ENCODE peak calls at places on chromosomes 6 and 20, in ten cellular contexts. S is Panc1, I is GM23338, W is left lung, V is pancreas, Y is RWPE2, T is heart right ventricle, U is body of pancreas, M is heart left ventricle, J is right lobe of liver. G is an unnamed sample.

GRCh38 chr20:24673678-24674570 is 204.5 kb downstream of the SYNDIG1 start:
- ATAC-seq in U (no peak), M (no peak), W (no peak), S (peak; percentile 50), Y (peak; percentile 56), V (no peak), J (no peak), I (no peak), T (no peak), G (no peak)

GRCh38 chr6:52566853-52567279 is 10.0 kb downstream of the TRAM2 start:
- ATAC-seq in S (no peak), U (peak; percentile 54), I (no peak), J (peak; percentile 86), W (no peak), T (peak; percentile 80), V (peak; percentile 31), M (peak; percentile 71), Y (peak; percentile 89), G (peak; percentile 79)

GRCh38 chr6:130434174-130434873 is 68.5 kb downstream of the TMEM200A start:
- ATAC-seq in T (no peak), M (no peak), S (no peak), J (no peak), I (no peak), Y (peak; percentile 92), V (no peak), U (no peak), W (no peak), G (no peak)

GRCh38 chr20:48949304-48950170 is 28.0 kb downstream of the ARFGEF2 start:
- ATAC-seq in W (peak; percentile 88), T (no peak), Y (no peak), I (peak; percentile 89), J (no peak), S (no peak), M (no peak), U (no peak), V (no peak), G (no peak)

GRCh38 chr20:24949756-24950127 is 673 bp downstream of the CST7 start:
- ATAC-seq in V (no peak), Y (no peak), W (peak; percentile 23), T (no peak), M (no peak), S (peak; percentile 46), J (no peak), U (no peak), I (no peak), G (no peak)

GRCh38 chr6:53547166-53547814 is 2.4 kb upstream of the GCLC start:
- ATAC-seq in J (peak; percentile 9), S (peak; percentile 4), I (peak; percentile 2), U (peak; percentile 25), W (peak; percentile 9), M (peak; percentile 4), Y (peak; percentile 20), T (peak; percentile 3), V (peak; percentile 9), G (peak; percentile 37)

GRCh38 chr6:142420822-142421221 is 119.0 kb downstream of the ADGRG6 start:
- ATAC-seq in S (peak; percentile 63), J (no peak), I (no peak), W (no peak), M (no peak), V (no peak), T (no peak), U (no peak), Y (no peak), G (no peak)

GRCh38 chr6:108875161-108875555 is 26.9 kb downstream of the ARMC2 start:
- ATAC-seq in M (no peak), I (no peak), J (no peak), V (no peak), S (no peak), U (no peak), T (no peak), W (no peak), Y (no peak), G (no peak)

GRCh38 chr6:41191569-41191968 is 9.4 kb downstream of the TREML2 start:
- ATAC-seq in V (peak; percentile 62), S (peak; percentile 57), J (peak; percentile 68), T (peak; percentile 54), M (no peak), I (peak; percentile 99), Y (no peak), U (no peak), W (peak; percentile 96), G (no peak)

GRCh38 chr6:108359901-108360882 is 65.3 kb downstream of the AFG1L start:
- ATAC-seq in S (no peak), W (no peak), Y (no peak), U (no peak), T (no peak), I (peak; percentile 85), V (no peak), J (no peak), M (no peak), G (no peak)

GRCh38 chr20:46558511-46558959 is 8.1 kb upstream of the OCSTAMP start:
- ATAC-seq in Y (peak; percentile 93), I (no peak), U (no peak), J (peak; percentile 40), S (peak; percentile 60), M (peak; percentile 59), V (peak; percentile 22), W (peak; percentile 49), T (peak; percentile 76), G (peak; percentile 68)

DNA sequence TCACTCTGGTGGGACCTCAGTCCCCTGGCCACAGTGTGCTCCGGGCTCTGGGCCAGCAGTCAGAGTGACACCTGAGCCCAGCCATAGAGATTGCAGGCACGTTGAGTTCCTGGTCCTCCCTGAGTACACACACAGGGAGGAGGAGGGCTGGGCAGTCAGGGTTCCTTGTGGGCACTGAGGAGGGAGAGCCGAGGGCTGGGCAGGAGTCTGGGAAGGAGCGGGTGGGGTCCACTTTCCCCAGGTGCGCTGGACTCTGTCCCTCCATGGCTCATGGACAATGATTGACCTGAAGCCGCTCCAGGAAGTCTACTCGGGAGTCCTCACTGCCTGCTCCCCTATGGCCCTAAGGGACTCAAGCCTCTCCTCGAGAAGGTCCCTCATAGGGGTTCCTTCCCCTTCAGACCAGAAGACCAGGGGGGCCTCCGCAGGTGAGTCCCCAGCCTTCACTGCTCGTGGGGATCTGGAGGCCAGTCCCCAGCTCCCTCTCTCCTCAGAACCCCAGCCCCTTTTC is 1.1 kb downstream of the SLC44A4 start:
- ATAC-seq in W (peak; percentile 93), U (peak; percentile 79), M (peak; percentile 38), S (peak; percentile 60), I (peak; percentile 9), V (peak; percentile 87), J (peak; percentile 45), Y (no peak), T (no peak), G (no peak)
- H3K27ac ChIP-seq in W (no peak overlapping the region), U (peak overlapping the region; percentile 61), M (no peak overlapping the region), S (peak overlapping the region; percentile 77), I (no peak overlapping the region), V (peak overlapping the region; percentile 11), J (no peak overlapping the region), Y (no peak overlapping the region), T (no peak overlapping the region), G (no peak overlapping the region)

GRCh38 chr6:167502471-167502870 is 177.6 kb downstream of the TTLL2 start:
- ATAC-seq in V (no peak), S (no peak), T (no peak), Y (no peak), U (no peak), I (no peak), J (no peak), W (no peak), M (no peak), G (no peak)

GRCh38 chr6:167499161-167499660 is 174.3 kb downstream of the TTLL2 start:
- ATAC-seq in I (no peak), Y (no peak), W (no peak), J (peak; percentile 52), V (no peak), T (no peak), M (no peak), U (no peak), S (no peak), G (no peak)

GRCh38 chr6:167500961-167501360 is 176.1 kb downstream of the TTLL2 start:
- ATAC-seq in V (no peak), M (no peak), J (no peak), U (no peak), T (no peak), I (no peak), W (no peak), S (no peak), Y (no peak), G (no peak)

GRCh38 chr6:167504412-167504961 is 179.6 kb downstream of the TTLL2 start:
- ATAC-seq in I (no peak), M (peak; percentile 49), S (no peak), U (no peak), Y (no peak), V (no peak), T (peak; percentile 59), W (no peak), J (no peak), G (peak; percentile 48)

GRCh38 chr6:167501831-167502385 is 177.0 kb downstream of the TTLL2 start:
- ATAC-seq in J (peak; percentile 75), U (peak; percentile 92), Y (no peak), T (no peak), I (peak; percentile 84), V (peak; percentile 97), M (no peak), S (peak; percentile 75), W (peak; percentile 41), G (no peak)
- TF ChIP-seq CTCF in J (peak; percentile 75), U (peak; percentile 51), Y (no peak), T (peak; percentile 23), I (peak; percentile 34), V (peak; percentile 26), M (no peak), S (no peak), W (no peak), G (no peak)

GRCh38 chr6:27241443-27241842 is 6.1 kb upstream of the PRSS16 start:
- ATAC-seq in V (no peak), U (no peak), I (no peak), M (no peak), W (no peak), S (no peak), Y (peak; percentile 8), J (no peak), T (no peak), G (no peak)
- H3K27me3 ChIP-seq in V (peaks cover 84% of the 10 kb centered on the region), U (peaks cover 32% of the 10 kb centered on the region), I (peaks cover 23% of the 10 kb centered on the region), M (peaks cover 51% of the 10 kb centered on the region), W (peaks cover 100% of the 10 kb centered on the region), S (peaks cover 5% of the 10 kb centered on the region), Y (no peaks in the 10 kb centered on the region), J (no peaks in the 10 kb centered on the region), T (peaks cover 91% of the 10 kb centered on the region), G (peaks cover 98% of the 10 kb centered on the region)

GRCh38 chr20:45427236-45428149 is 11.6 kb downstream of the PIGT start:
- ATAC-seq in M (peak; percentile 66), J (no peak), S (no peak), T (peak; percentile 74), V (peak; percentile 90), W (peak; percentile 71), U (peak; percentile 88), I (no peak), Y (peak; percentile 11), G (no peak)

GRCh38 chr20:45436732-45437485 is 21.0 kb downstream of the PIGT start:
- ATAC-seq in W (peak; percentile 100), Y (peak; percentile 98), T (peak; percentile 97), S (peak; percentile 100), J (peak; percentile 100), V (peak; percentile 99), I (peak; percentile 97), M (peak; percentile 95), U (peak; percentile 98), G (peak; percentile 97)

GRCh38 chr20:45432294-45432693 is 16.4 kb downstream of the PIGT start:
- ATAC-seq in Y (no peak), V (no peak), W (no peak), T (no peak), J (no peak), U (no peak), M (no peak), S (no peak), I (no peak), G (no peak)

GRCh38 chr20:45429618-45430017 is 13.7 kb downstream of the PIGT start:
- ATAC-seq in J (no peak), V (no peak), I (no peak), T (no peak), Y (no peak), U (no peak), S (no peak), M (no peak), W (no peak), G (no peak)

GRCh38 chr20:45433316-45433715 is 17.4 kb downstream of the PIGT start:
- ATAC-seq in J (no peak), Y (no peak), M (peak; percentile 89), V (no peak), T (peak; percentile 79), I (peak; percentile 16), W (no peak), U (no peak), S (no peak), G (peak; percentile 37)
- H3K27ac ChIP-seq in J (no peak overlapping the region), Y (no peak overlapping the region), M (peak overlapping the region; percentile 40), V (no peak overlapping the region), T (no peak overlapping the region), I (no peak overlapping the region), W (no peak overlapping the region), U (no peak overlapping the region), S (no peak overlapping the region), G (no peak overlapping the region)

G was measured in gastroesophageal sphincter.